ENCODE peak calls at places on chromosomes 12 and 14, in five cellular contexts. C is GM12878, T is HepG2, K is K562, R is H1. J is an unnamed sample.

GRCh38 chr14:22977684-22978486 is 4.5 kb downstream of the AJUBA start:
- DNase-seq in C (no peak), T (peak), K (no peak), R (peak), J (no peak)

GRCh38 chr12:131988054-131988796 is 38.5 kb downstream of the EP400 start:
- DNase-seq in C (no peak), T (no peak), K (no peak), R (peak), J (no peak)

GRCh38 chr12:46442723-46443122 is 70.2 kb upstream of the SLC38A2 start:
- DNase-seq in C (no peak), T (no peak), K (no peak), R (no peak), J (peak)

GRCh38 chr12:50747817-50748216 is 16.1 kb upstream of the ATF1 start:
- DNase-seq in C (no peak), T (no peak), K (no peak), R (no peak), J (no peak)

GRCh38 chr12:7180685-7181084 is 8.8 kb upstream of the PEX5 start:
- DNase-seq in C (no peak), T (no peak), K (no peak), R (no peak), J (no peak)

GRCh38 chr14:73393375-73393774 is 65.0 kb downstream of the NUMB start:
- DNase-seq in C (no peak), T (no peak), K (no peak), R (no peak), J (no peak)

GRCh38 chr14:32009636-32010560 is 67.2 kb upstream of the ARHGAP5 start:
- DNase-seq in C (no peak), T (no peak), K (no peak), R (no peak), J (no peak)

GRCh38 chr14:50320279-50320678 is 8.2 kb downstream of the DMAC2L start:
- DNase-seq in C (peak), T (no peak), K (no peak), R (no peak), J (no peak)

GRCh38 chr12:88493651-88494050 is 86.6 kb downstream of the KITLG start:
- DNase-seq in C (no peak), T (no peak), K (no peak), R (no peak), J (no peak)

GRCh38 chr14:44846232-44846824 is 115.4 kb downstream of the KLHL28 start:
- DNase-seq in C (peak), T (peak), K (peak), R (no peak), J (peak)

GRCh38 chr14:100850841-100851585 is 25.1 kb downstream of the MEG3 start:
- DNase-seq in C (no peak), T (peak), K (peak), R (peak), J (peak)

GRCh38 chr14:61706096-61706690 is 10.9 kb downstream of the HIF1A start:
- DNase-seq in C (no peak), T (no peak), K (no peak), R (no peak), J (no peak)

GRCh38 chr14:68543516-68543915 is 249.4 kb downstream of the ZFP36L1 start:
- DNase-seq in C (no peak), T (no peak), K (no peak), R (no peak), J (no peak)

GRCh38 chr12:96063046-96063445 is 27.7 kb upstream of the LTA4H start:
- DNase-seq in C (no peak), T (no peak), K (no peak), R (no peak), J (no peak)

GRCh38 chr14:76836029-76836630 is 9.9 kb downstream of the LRRC74A start:
- DNase-seq in C (no peak), T (no peak), K (no peak), R (no peak), J (no peak)

GRCh38 chr14:23447634-23448353 is 12.3 kb upstream of the MYH7 start:
- DNase-seq in C (no peak), T (peak), K (no peak), R (peak), J (no peak)

GRCh38 chr14:30990766-30991165 is 34.7 kb upstream of the AP4S1 start:
- DNase-seq in C (no peak), T (no peak), K (no peak), R (no peak), J (no peak)

GRCh38 chr14:68377459-68377858 is 415.4 kb downstream of the ZFP36L1 start:
- DNase-seq in C (no peak), T (peak), K (peak), R (no peak), J (no peak)

GRCh38 chr12:103013741-103014140 is 56.3 kb downstream of the ASCL1 start:
- DNase-seq in C (no peak), T (no peak), K (no peak), R (no peak), J (no peak)

GRCh38 chr12:14723763-14724162 is 27.4 kb upstream of the GUCY2C start:
- DNase-seq in C (peak), T (peak), K (peak), R (no peak), J (peak)

GRCh38 chr14:72892879-72893635 is 844 bp downstream of the DPF3 start:
- DNase-seq in C (no peak), T (no peak), K (peak), R (peak), J (no peak)

GRCh38 chr14:24094839-24095195 is 706 bp downstream of the PCK2 start:
- DNase-seq in C (no peak), T (no peak), K (peak), R (no peak), J (no peak)

GRCh38 chr12:21613931-21614330 is 9.3 kb upstream of the GYS2 start:
- DNase-seq in C (no peak), T (no peak), K (no peak), R (no peak), J (no peak)

GRCh38 chr12:124002021-124002640 is 29.1 kb downstream of the ZNF664 start:
- DNase-seq in C (no peak), T (no peak), K (no peak), R (no peak), J (no peak)

GRCh38 chr12:95358111-95359083 is 115.6 kb upstream of the METAP2 start:
- DNase-seq in C (no peak), T (no peak), K (no peak), R (no peak), J (no peak)

GRCh38 chr14:21993070-21993469 is 319.5 kb upstream of the OR4E1 start:
- DNase-seq in C (no peak), T (no peak), K (no peak), R (no peak), J (no peak)

DNA sequence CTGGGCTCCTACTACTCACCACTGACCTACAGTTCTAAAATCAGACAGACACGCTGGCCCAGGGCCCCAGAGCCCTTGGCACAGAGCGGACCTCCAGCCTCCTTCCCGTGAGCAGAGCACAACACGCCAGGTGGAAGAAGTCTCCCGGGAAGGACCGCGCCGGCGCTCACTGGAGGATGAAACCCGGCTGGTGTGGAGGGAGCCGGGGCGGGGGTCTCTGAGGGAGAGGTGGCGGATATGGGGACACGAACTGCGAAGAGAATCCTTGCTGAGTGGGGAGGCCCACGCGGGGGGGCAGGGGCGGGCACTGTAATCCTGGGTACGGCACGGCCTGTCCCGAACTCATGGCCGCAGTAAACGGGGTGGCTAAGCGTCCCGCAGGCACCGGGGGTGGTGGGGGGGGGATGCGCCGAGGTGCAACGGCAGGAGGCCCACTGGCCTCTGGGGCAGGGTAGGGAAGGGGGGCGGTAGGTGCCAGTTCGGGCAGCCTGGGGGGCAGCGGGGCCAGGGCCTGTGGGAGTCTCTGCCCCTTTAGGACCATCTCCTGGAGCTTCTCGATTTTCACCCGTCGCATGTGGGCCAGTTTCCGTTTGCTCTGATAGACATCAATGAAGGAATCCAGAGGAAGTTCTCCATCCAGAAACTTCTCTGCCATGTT is 28.8 kb downstream of the VPS37B start:
- DNase-seq in C (no peak), T (no peak), K (no peak), R (no peak), J (no peak)
- TF ChIP-seq ATF3 in C (no peak), T (no peak), K (no peak), R (no peak), J (no peak)

GRCh38 chr12:106712768-106713167 is 61.7 kb upstream of the RIC8B start:
- DNase-seq in C (no peak), T (no peak), K (no peak), R (no peak), J (no peak)
- TF ChIP-seq ZNF274 in C (no peak), T (no peak), K (no peak), R (no peak), J (no peak)

GRCh38 chr12:10015450-10015849 is 5.0 kb downstream of the CLEC12B start:
- DNase-seq in C (no peak), T (no peak), K (no peak), R (no peak), J (no peak)

GRCh38 chr12:10016881-10017280 is 6.5 kb downstream of the CLEC12B start:
- DNase-seq in C (no peak), T (no peak), K (no peak), R (no peak), J (no peak)

GRCh38 chr12:10025236-10025635 is 5.2 kb upstream of the CLEC9A start:
- DNase-seq in C (no peak), T (no peak), K (no peak), R (no peak), J (no peak)

GRCh38 chr12:10018390-10018789 is 8.0 kb downstream of the CLEC12B start:
- DNase-seq in C (no peak), T (no peak), K (no peak), R (no peak), J (no peak)

DNA sequence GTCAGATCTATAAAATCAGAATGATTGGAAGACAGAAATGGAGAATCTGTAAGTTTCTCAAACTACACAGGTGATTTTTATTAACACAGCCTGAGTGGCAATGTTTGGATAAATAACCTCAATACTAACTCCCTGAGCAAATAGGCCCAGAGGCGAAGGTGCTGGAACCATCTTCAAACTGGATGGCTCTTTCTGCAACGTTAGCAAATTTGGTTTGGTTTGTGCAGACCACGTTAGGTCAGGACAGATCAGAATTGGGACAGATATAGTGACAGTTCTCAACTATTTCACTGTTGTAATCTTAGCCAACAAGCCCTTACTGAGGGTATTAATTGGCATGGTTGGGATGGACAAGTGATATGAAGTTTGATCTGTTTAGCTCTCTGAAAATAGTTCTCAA is 9.1 kb upstream of the CLEC9A start:
- DNase-seq in C (no peak), T (no peak), K (no peak), R (no peak), J (no peak)
- H3K4me2 ChIP-seq in C (no peak), T (no peak), K (no peak), R (no peak), J (no peak)

GRCh38 chr12:12811343-12811742 is 1.8 kb upstream of the DDX47 start:
- DNase-seq in C (no peak), T (no peak), K (no peak), R (no peak), J (no peak)
- TF ChIP-seq ATF3 in C (no peak), T (no peak), K (no peak), R (no peak), J (no peak)

DNA sequence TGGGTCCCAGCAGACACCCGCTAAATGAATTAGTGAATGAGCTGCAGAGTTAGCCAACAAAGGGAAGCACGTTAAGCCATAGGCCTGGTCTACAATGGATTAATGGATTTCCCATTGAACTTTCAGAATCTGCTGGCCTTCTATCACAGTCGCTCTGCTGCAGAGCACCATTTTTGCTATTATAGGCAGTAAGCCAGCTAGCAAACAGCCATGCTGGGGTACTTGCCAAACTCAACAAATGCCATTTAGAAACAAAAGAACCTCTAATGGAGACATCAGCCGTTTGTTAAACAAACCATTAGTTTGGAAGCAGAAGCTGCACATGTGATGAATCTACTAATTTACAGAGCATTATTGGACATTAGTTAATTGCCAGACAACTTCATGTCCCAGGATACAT is 181.1 kb upstream of the STXBP6 start:
- DNase-seq in C (no peak), T (no peak), K (no peak), R (no peak), J (no peak)
- TF ChIP-seq ZNF274 in C (no peak), T (no peak), K (no peak), R (no peak), J (no peak)

DNA sequence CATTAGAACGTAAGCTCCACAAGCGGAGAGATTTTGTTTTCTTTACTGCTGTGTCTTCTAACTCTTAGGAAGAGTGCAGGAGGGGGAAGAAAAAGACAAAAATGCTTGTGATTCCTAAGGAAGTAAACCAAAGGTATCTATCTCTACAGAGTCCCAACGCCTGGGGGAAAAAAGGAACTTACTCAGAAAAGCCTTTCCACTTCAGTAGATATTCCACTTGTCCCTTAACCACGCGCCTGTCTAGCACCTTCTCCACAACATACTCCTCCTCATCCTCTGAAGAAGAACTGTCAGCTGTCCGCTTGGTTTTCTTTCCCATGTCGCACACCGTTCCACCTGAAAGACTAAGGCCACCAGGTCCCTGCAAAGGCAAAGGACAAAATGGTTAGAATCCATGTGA is 22.6 kb downstream of the CBX5 start:
- DNase-seq in C (no peak), T (no peak), K (no peak), R (no peak), J (no peak)
- H3K4me2 ChIP-seq in C (no peak), T (no peak), K (peak), R (no peak), J (no peak)

GRCh38 chr12:128450810-128451209 is 183.8 kb downstream of the TMEM132C start:
- DNase-seq in C (no peak), T (no peak), K (no peak), R (no peak), J (no peak)

GRCh38 chr12:128445728-128446127 is 178.8 kb downstream of the TMEM132C start:
- DNase-seq in C (no peak), T (no peak), K (no peak), R (no peak), J (no peak)

DNA sequence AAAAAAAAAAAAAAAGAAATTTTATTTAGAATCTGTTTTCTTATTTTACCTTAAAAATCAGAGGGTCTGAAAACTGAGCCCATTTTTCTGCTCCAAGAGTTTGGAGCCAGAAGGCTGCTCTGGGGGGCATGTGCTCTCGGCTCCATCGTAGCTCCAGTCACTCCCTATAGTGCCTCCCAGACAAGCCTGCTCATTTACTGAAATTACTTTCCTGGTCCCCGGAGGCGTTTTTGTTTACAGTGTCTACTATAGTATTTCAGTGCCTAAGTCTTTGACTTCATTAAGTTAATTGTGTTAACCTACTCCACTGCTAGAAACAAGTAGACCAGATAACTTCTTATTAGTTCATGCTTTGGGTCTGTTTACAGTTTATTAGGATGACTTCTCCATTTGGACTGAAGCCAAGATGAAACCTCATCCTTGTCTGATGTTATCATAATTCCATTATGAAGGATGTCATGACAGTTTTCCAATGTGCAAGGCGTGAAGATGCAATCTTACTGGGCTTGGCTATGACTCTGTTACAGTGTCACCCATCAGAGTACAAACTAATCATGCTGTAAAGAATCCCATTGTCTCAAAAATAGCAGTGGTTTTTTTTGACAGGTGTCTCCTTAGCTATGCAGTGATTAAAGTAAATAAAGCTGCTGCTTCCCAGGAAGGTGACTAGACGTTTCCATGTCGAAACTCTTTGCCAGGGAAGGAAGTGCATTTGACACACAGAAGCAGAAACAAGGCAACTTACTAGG is 182.3 kb downstream of the TMEM132C start:
- DNase-seq in C (no peak), T (no peak), K (no peak), R (no peak), J (no peak)
- TF ChIP-seq ATF3 in C (no peak), T (no peak), K (no peak), R (no peak), J (no peak)

GRCh38 chr12:43736921-43737440 is 21.6 kb downstream of the PUS7L start:
- DNase-seq in C (no peak), T (no peak), K (no peak), R (no peak), J (no peak)

GRCh38 chr12:43740511-43741100 is 18.0 kb downstream of the PUS7L start:
- DNase-seq in C (no peak), T (no peak), K (no peak), R (no peak), J (no peak)

GRCh38 chr12:43733687-43734086 is 24.9 kb downstream of the PUS7L start:
- DNase-seq in C (no peak), T (no peak), K (no peak), R (no peak), J (no peak)

GRCh38 chr12:43742106-43742505 is 16.5 kb downstream of the PUS7L start:
- DNase-seq in C (no peak), T (no peak), K (no peak), R (no peak), J (no peak)

DNA sequence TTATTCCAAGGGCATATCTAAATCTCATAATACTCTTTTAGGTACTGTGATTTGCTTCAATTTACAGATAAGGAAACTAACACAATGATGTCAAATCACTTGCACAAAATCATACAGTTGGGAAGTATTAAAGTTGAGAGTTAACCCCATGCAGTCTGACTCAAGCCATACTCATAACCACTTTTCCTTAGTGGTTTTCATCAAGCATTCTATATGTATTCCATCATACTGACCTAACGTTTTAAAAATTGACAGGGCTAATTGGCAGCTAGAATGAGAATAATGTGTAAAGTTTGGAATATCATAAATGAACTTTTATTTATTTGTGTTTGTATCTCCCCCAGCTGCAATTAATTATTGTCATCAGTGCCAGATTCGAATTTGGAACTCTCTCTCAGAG is 20.9 kb downstream of the PUS7L start:
- DNase-seq in C (no peak), T (no peak), K (no peak), R (no peak), J (no peak)
- TF ChIP-seq ZNF274 in C (no peak), T (no peak), K (no peak), R (no peak), J (no peak)

GRCh38 chr12:121467638-121468403 is 67.9 kb downstream of the RNF34 start:
- DNase-seq in C (no peak), T (no peak), K (peak), R (peak), J (no peak)

GRCh38 chr12:121476477-121476876 is 76.6 kb downstream of the RNF34 start:
- DNase-seq in C (no peak), T (no peak), K (no peak), R (no peak), J (no peak)

GRCh38 chr12:121475279-121475678 is 75.4 kb downstream of the RNF34 start:
- DNase-seq in C (no peak), T (no peak), K (no peak), R (no peak), J (no peak)

GRCh38 chr12:121468451-121468850 is 68.5 kb downstream of the RNF34 start:
- DNase-seq in C (no peak), T (no peak), K (no peak), R (no peak), J (no peak)

GRCh38 chr12:121472150-121472905 is 72.4 kb downstream of the RNF34 start:
- DNase-seq in C (no peak), T (no peak), K (no peak), R (no peak), J (no peak)
- H3K4me2 ChIP-seq in C (no peak), T (no peak), K (no peak), R (no peak), J (no peak)